ENCODE peak calls at places on chromosomes 1 and 21, in four cellular contexts. One of them, this sample, is unnamed.

GRCh38 chr1:149977345-149977744 is 33.2 kb downstream of the OTUD7B start:
- DNase-seq in heart left ventricle: no peak
- DNase-seq in T-cell: no peak
- DNase-seq in GM13976: no peak
- DNase-seq in this sample: no peak

GRCh38 chr1:71044833-71045232 is 2.8 kb downstream of the PTGER3 start:
- DNase-seq in heart left ventricle: no peak
- DNase-seq in T-cell: no peak
- DNase-seq in GM13976: no peak
- DNase-seq in this sample: no peak

GRCh38 chr21:43272591-43272990 is 103.8 kb downstream of the CRYAA start:
- DNase-seq in heart left ventricle: peak
- DNase-seq in T-cell: no peak
- DNase-seq in GM13976: no peak
- DNase-seq in this sample: no peak

GRCh38 chr1:77279929-77280328 is 1.9 kb upstream of the AK5 start:
- DNase-seq in heart left ventricle: no peak
- DNase-seq in T-cell: no peak
- DNase-seq in GM13976: no peak
- DNase-seq in this sample: no peak

GRCh38 chr1:85850238-85850637 is 142.0 kb upstream of the ZNHIT6 start:
- DNase-seq in heart left ventricle: no peak
- DNase-seq in T-cell: no peak
- DNase-seq in GM13976: peak
- DNase-seq in this sample: peak

GRCh38 chr1:248593226-248593625 is 4.3 kb downstream of the OR2T10 start:
- DNase-seq in heart left ventricle: no peak
- DNase-seq in T-cell: no peak
- DNase-seq in GM13976: no peak
- DNase-seq in this sample: no peak

GRCh38 chr1:4657920-4658585 is 3.6 kb downstream of the AJAP1 start:
- DNase-seq in heart left ventricle: no peak
- DNase-seq in T-cell: no peak
- DNase-seq in GM13976: no peak
- DNase-seq in this sample: no peak

GRCh38 chr1:172359531-172359991 is 60.9 kb upstream of the C1orf105 start:
- DNase-seq in heart left ventricle: no peak
- DNase-seq in T-cell: no peak
- DNase-seq in GM13976: no peak
- DNase-seq in this sample: peak

GRCh38 chr21:45304945-45305344 is 17.2 kb upstream of the POFUT2 start:
- DNase-seq in heart left ventricle: peak
- DNase-seq in T-cell: no peak
- DNase-seq in GM13976: no peak
- DNase-seq in this sample: no peak

GRCh38 chr1:228445867-228446584 is 29.4 kb upstream of the TRIM17 start:
- DNase-seq in heart left ventricle: peak
- DNase-seq in T-cell: no peak
- DNase-seq in GM13976: peak
- DNase-seq in this sample: no peak

GRCh38 chr1:1150100-1150499 is 23.6 kb upstream of the TTLL10 start:
- DNase-seq in heart left ventricle: no peak
- DNase-seq in T-cell: no peak
- DNase-seq in GM13976: no peak
- DNase-seq in this sample: no peak

GRCh38 chr1:82818596-82818995 is 1017.9 kb downstream of the ADGRL2 start:
- DNase-seq in heart left ventricle: no peak
- DNase-seq in T-cell: no peak
- DNase-seq in GM13976: no peak
- DNase-seq in this sample: peak

GRCh38 chr1:44078087-44078486 is 40.5 kb upstream of the KLF17 start:
- DNase-seq in heart left ventricle: no peak
- DNase-seq in T-cell: no peak
- DNase-seq in GM13976: no peak
- DNase-seq in this sample: no peak

GRCh38 chr1:29811727-29812396 is 575.5 kb downstream of the PTPRU start:
- DNase-seq in heart left ventricle: no peak
- DNase-seq in T-cell: no peak
- DNase-seq in GM13976: peak
- DNase-seq in this sample: no peak

GRCh38 chr1:44855742-44856141 is 12.7 kb upstream of the PTCH2 start:
- DNase-seq in heart left ventricle: no peak
- DNase-seq in T-cell: no peak
- DNase-seq in GM13976: no peak
- DNase-seq in this sample: no peak